ENCODE peak calls at places on chromosomes 6 and 20, in five cellular contexts. One of them, this sample, is unnamed.
A peak's percentile ranks its signal among the peaks of the same experiment; 100 is the strongest.

GRCh38 chr20:59933296-59933848 is at the start of gene SYCP2:
- DNase-seq in CD8-positive, alpha-beta T cell: peak; percentile 64
- DNase-seq in heart left ventricle: peak; percentile 74
- DNase-seq in aorta: peak; percentile 67
- DNase-seq in fibroblast of lung: peak; percentile 25
- DNase-seq in this sample: peak; percentile 84

GRCh38 chr6:154719433-154719832 is 13.8 kb upstream of the SCAF8 start:
- DNase-seq in CD8-positive, alpha-beta T cell: no peak
- DNase-seq in heart left ventricle: no peak
- DNase-seq in aorta: no peak
- DNase-seq in fibroblast of lung: no peak
- DNase-seq in this sample: no peak

GRCh38 chr6:29216528-29216927 is 45.8 kb downstream of the OR2J2 start:
- DNase-seq in CD8-positive, alpha-beta T cell: no peak
- DNase-seq in aorta: no peak
- DNase-seq in heart left ventricle: no peak
- DNase-seq in fibroblast of lung: no peak
- DNase-seq in this sample: no peak

GRCh38 chr6:127117979-127118504 is 429 bp upstream of the RSPO3 start:
- DNase-seq in heart left ventricle: no peak
- DNase-seq in fibroblast of lung: peak; percentile 21
- DNase-seq in CD8-positive, alpha-beta T cell: no peak
- DNase-seq in aorta: no peak
- DNase-seq in this sample: no peak

GRCh38 chr6:150016324-150017185 is 8.8 kb downstream of the RAET1L start:
- DNase-seq in fibroblast of lung: peak; percentile 35
- DNase-seq in heart left ventricle: peak; percentile 46
- DNase-seq in CD8-positive, alpha-beta T cell: peak; percentile 58
- DNase-seq in aorta: no peak
- DNase-seq in this sample: peak; percentile 68

GRCh38 chr20:60962367-60963045 is 289.6 kb upstream of the CDH4 start:
- DNase-seq in aorta: no peak
- DNase-seq in CD8-positive, alpha-beta T cell: no peak
- DNase-seq in fibroblast of lung: no peak
- DNase-seq in heart left ventricle: no peak
- DNase-seq in this sample: no peak

GRCh38 chr6:112640895-112641294 is 293.8 kb downstream of the RFPL4B start:
- DNase-seq in aorta: no peak
- DNase-seq in CD8-positive, alpha-beta T cell: no peak
- DNase-seq in heart left ventricle: no peak
- DNase-seq in fibroblast of lung: peak; percentile 95
- DNase-seq in this sample: no peak

GRCh38 chr20:38748863-38749153 is 548 bp downstream of the ACTR5 start:
- DNase-seq in CD8-positive, alpha-beta T cell: peak; percentile 50
- DNase-seq in aorta: no peak
- DNase-seq in fibroblast of lung: no peak
- DNase-seq in heart left ventricle: no peak
- DNase-seq in this sample: no peak

DNA sequence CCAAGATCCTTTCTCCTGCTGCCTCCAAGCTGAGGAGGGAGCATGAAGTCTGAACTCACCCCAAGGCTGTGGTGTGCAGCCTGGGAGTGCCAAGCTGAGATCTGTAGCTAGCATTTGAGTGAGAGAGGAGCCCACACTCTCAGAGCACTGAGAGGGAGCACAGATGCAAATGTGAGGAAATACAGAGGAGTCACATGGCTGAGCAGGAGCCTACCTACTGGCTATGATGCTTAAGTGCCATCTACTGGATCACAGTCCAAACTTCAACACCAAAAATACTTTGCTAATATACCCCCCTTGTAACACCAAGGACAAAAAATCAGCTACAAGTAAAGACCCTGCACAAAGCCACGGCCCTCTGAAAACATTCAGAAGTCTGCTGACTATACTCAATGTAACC is 94.4 kb upstream of the IMPG1 start:
- DNase-seq in fibroblast of lung: no peak
- DNase-seq in CD8-positive, alpha-beta T cell: no peak
- DNase-seq in aorta: no peak
- DNase-seq in heart left ventricle: no peak
- DNase-seq in this sample: no peak
- H3K9me3 ChIP-seq in fibroblast of lung: no peaks in the 10 kb centered on the region
- H3K9me3 ChIP-seq in CD8-positive, alpha-beta T cell: no peaks in the 10 kb centered on the region
- H3K9me3 ChIP-seq in aorta: peaks cover 6% of the 10 kb centered on the region
- H3K9me3 ChIP-seq in heart left ventricle: no peaks in the 10 kb centered on the region
- H3K9me3 ChIP-seq in this sample: no peaks in the 10 kb centered on the region

GRCh38 chr6:255418-256090 is 36.7 kb upstream of the DUSP22 start:
- DNase-seq in aorta: no peak
- DNase-seq in fibroblast of lung: no peak
- DNase-seq in CD8-positive, alpha-beta T cell: no peak
- DNase-seq in heart left ventricle: no peak
- DNase-seq in this sample: no peak
- H3K27ac ChIP-seq in aorta: no peak overlapping the region
- H3K27ac ChIP-seq in fibroblast of lung: no peak overlapping the region
- H3K27ac ChIP-seq in CD8-positive, alpha-beta T cell: no peak overlapping the region
- H3K27ac ChIP-seq in heart left ventricle: no peak overlapping the region
- H3K27ac ChIP-seq in this sample: no peak overlapping the region

DNA sequence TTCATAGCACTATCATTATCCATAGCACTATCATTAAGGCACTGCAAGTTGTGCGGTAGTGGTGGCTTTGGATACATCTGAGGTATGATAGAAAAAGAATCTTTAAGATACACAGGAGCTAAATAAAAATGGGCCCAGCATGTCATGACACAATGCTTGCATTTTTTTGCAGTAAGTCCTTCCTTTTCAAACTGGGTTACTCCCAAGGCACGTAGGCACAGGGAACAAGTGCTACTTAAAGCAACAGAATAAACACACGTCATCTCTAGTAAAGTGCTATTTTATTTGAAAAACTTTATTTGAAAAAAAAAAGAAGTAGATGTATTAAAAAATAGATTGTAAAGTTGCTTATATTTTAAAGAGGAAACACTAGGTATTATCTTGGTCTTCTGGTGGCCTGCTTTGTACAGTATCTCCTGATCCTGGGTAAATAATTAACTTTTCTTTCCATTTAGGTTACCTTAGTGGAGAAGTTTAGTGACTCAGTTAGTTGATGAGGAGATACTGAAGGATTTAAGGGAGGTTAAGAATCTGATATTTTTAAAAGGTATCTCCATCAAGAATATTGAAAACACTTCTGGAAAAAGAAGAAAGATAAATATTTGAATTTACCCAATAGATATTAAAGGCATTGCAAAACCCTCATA is 129.6 kb downstream of the EDN1 start:
- DNase-seq in fibroblast of lung: no peak
- DNase-seq in CD8-positive, alpha-beta T cell: no peak
- DNase-seq in heart left ventricle: no peak
- DNase-seq in aorta: no peak
- DNase-seq in this sample: no peak
- H3K4me1 ChIP-seq in fibroblast of lung: no peaks in the 10 kb centered on the region
- H3K4me1 ChIP-seq in CD8-positive, alpha-beta T cell: no peaks in the 10 kb centered on the region
- H3K4me1 ChIP-seq in heart left ventricle: peaks cover 13% of the 10 kb centered on the region
- H3K4me1 ChIP-seq in aorta: peaks cover 4% of the 10 kb centered on the region
- H3K4me1 ChIP-seq in this sample: no peaks in the 10 kb centered on the region

GRCh38 chr6:159595173-159595572 is 97.9 kb downstream of the SOD2 start:
- DNase-seq in heart left ventricle: no peak
- DNase-seq in CD8-positive, alpha-beta T cell: no peak
- DNase-seq in aorta: peak; percentile 60
- DNase-seq in fibroblast of lung: peak; percentile 59
- DNase-seq in this sample: no peak
- H3K9me3 ChIP-seq in heart left ventricle: no peaks in the 10 kb centered on the region
- H3K9me3 ChIP-seq in CD8-positive, alpha-beta T cell: no peaks in the 10 kb centered on the region
- H3K9me3 ChIP-seq in aorta: no peaks in the 10 kb centered on the region
- H3K9me3 ChIP-seq in fibroblast of lung: no peaks in the 10 kb centered on the region
- H3K9me3 ChIP-seq in this sample: no peaks in the 10 kb centered on the region